ENCODE peak calls at places on chromosomes 16 and 17, in four cellular contexts. One of them, this sample, is unnamed.

GRCh38 chr17:50922739-50923405 is 56.7 kb upstream of the TOB1 start:
- DNase-seq in BE2C: no peak
- DNase-seq in endodermal cell: no peak
- DNase-seq in cardiac muscle cell: no peak
- DNase-seq in this sample: no peak

GRCh38 chr17:48814504-48814903 is 2.5 kb downstream of the TTLL6 start:
- DNase-seq in BE2C: peak
- DNase-seq in endodermal cell: peak
- DNase-seq in cardiac muscle cell: peak
- DNase-seq in this sample: no peak

GRCh38 chr16:1262846-1263221 is 7.0 kb downstream of the TPSD1 start:
- DNase-seq in BE2C: no peak
- DNase-seq in endodermal cell: no peak
- DNase-seq in cardiac muscle cell: no peak
- DNase-seq in this sample: no peak

GRCh38 chr17:80964859-80965580 is 26.6 kb upstream of the CHMP6 start:
- DNase-seq in BE2C: no peak
- DNase-seq in endodermal cell: no peak
- DNase-seq in cardiac muscle cell: no peak
- DNase-seq in this sample: no peak

GRCh38 chr17:80063815-80064585 is 27.6 kb downstream of the CCDC40 start:
- DNase-seq in BE2C: no peak
- DNase-seq in endodermal cell: no peak
- DNase-seq in cardiac muscle cell: peak
- DNase-seq in this sample: no peak

GRCh38 chr16:55968221-55968620 is 93.0 kb upstream of the CES5A start:
- DNase-seq in BE2C: no peak
- DNase-seq in endodermal cell: no peak
- DNase-seq in cardiac muscle cell: no peak
- DNase-seq in this sample: no peak

GRCh38 chr17:4519361-4519788 is 20.7 kb downstream of the SPNS2 start:
- DNase-seq in BE2C: no peak
- DNase-seq in endodermal cell: peak
- DNase-seq in cardiac muscle cell: no peak
- DNase-seq in this sample: no peak

GRCh38 chr16:56525154-56525720 is 5.4 kb upstream of the BBS2 start:
- DNase-seq in BE2C: no peak
- DNase-seq in endodermal cell: no peak
- DNase-seq in cardiac muscle cell: peak
- DNase-seq in this sample: no peak

GRCh38 chr16:82108774-82109173 is 61.2 kb downstream of the MPHOSPH6 start:
- DNase-seq in BE2C: no peak
- DNase-seq in endodermal cell: no peak
- DNase-seq in cardiac muscle cell: no peak
- DNase-seq in this sample: no peak

GRCh38 chr16:79171504-79172240 is 428.9 kb downstream of the MAF start:
- DNase-seq in BE2C: no peak
- DNase-seq in endodermal cell: peak
- DNase-seq in cardiac muscle cell: no peak
- DNase-seq in this sample: peak

GRCh38 chr17:74280093-74280513 is 6.1 kb downstream of the DNAI2 start:
- DNase-seq in BE2C: no peak
- DNase-seq in endodermal cell: no peak
- DNase-seq in cardiac muscle cell: no peak
- DNase-seq in this sample: no peak

GRCh38 chr16:85757341-85757822 is 6.5 kb upstream of the C16orf74 start:
- DNase-seq in BE2C: no peak
- DNase-seq in endodermal cell: no peak
- DNase-seq in cardiac muscle cell: no peak
- DNase-seq in this sample: no peak

GRCh38 chr16:2085669-2086068 is 37.9 kb downstream of the TSC2 start:
- DNase-seq in BE2C: peak
- DNase-seq in endodermal cell: no peak
- DNase-seq in cardiac muscle cell: no peak
- DNase-seq in this sample: peak

GRCh38 chr17:49779730-49780220 is 8.7 kb upstream of the KAT7 start:
- DNase-seq in BE2C: peak
- DNase-seq in endodermal cell: no peak
- DNase-seq in cardiac muscle cell: peak
- DNase-seq in this sample: no peak

GRCh38 chr17:73944366-73944765 is 259.1 kb upstream of the RPL38 start:
- DNase-seq in BE2C: no peak
- DNase-seq in endodermal cell: no peak
- DNase-seq in cardiac muscle cell: no peak
- DNase-seq in this sample: no peak

GRCh38 chr16:89434490-89434889 is 55.9 kb downstream of the ANKRD11 start:
- DNase-seq in BE2C: no peak
- DNase-seq in endodermal cell: no peak
- DNase-seq in cardiac muscle cell: no peak
- DNase-seq in this sample: no peak

GRCh38 chr16:13935408-13935807 is 15.5 kb downstream of the ERCC4 start:
- DNase-seq in BE2C: peak
- DNase-seq in endodermal cell: peak
- DNase-seq in cardiac muscle cell: no peak
- DNase-seq in this sample: no peak

GRCh38 chr16:88810166-88810867 is 1.4 kb downstream of the APRT start:
- DNase-seq in BE2C: no peak
- DNase-seq in endodermal cell: peak
- DNase-seq in cardiac muscle cell: no peak
- DNase-seq in this sample: no peak

GRCh38 chr17:77492446-77493237 is 351.9 kb downstream of the SEC14L1 start:
- DNase-seq in BE2C: no peak
- DNase-seq in endodermal cell: peak
- DNase-seq in cardiac muscle cell: no peak
- DNase-seq in this sample: no peak

GRCh38 chr16:19073344-19073743 is 5.9 kb downstream of the COQ7 start:
- DNase-seq in BE2C: no peak
- DNase-seq in endodermal cell: no peak
- DNase-seq in cardiac muscle cell: no peak
- DNase-seq in this sample: no peak

GRCh38 chr17:17042851-17043667 is 802 bp downstream of the MPRIP start:
- DNase-seq in BE2C: no peak
- DNase-seq in endodermal cell: peak
- DNase-seq in cardiac muscle cell: peak
- DNase-seq in this sample: no peak

GRCh38 chr17:38584350-38584925 is 21.3 kb downstream of the SRCIN1 start:
- DNase-seq in BE2C: peak
- DNase-seq in endodermal cell: peak
- DNase-seq in cardiac muscle cell: peak
- DNase-seq in this sample: peak

GRCh38 chr16:12612598-12613101 is 191.0 kb downstream of the CPPED1 start:
- DNase-seq in BE2C: no peak
- DNase-seq in endodermal cell: no peak
- DNase-seq in cardiac muscle cell: no peak
- DNase-seq in this sample: no peak

GRCh38 chr16:61836804-61837398 is 199.3 kb downstream of the CDH8 start:
- DNase-seq in BE2C: no peak
- DNase-seq in endodermal cell: no peak
- DNase-seq in cardiac muscle cell: no peak
- DNase-seq in this sample: no peak

GRCh38 chr17:74116087-74116717 is 87.3 kb upstream of the RPL38 start:
- DNase-seq in BE2C: no peak
- DNase-seq in endodermal cell: peak
- DNase-seq in cardiac muscle cell: no peak
- DNase-seq in this sample: no peak

GRCh38 chr17:47120521-47121095 is 68.5 kb downstream of the CDC27 start:
- DNase-seq in BE2C: no peak
- DNase-seq in endodermal cell: no peak
- DNase-seq in cardiac muscle cell: no peak
- DNase-seq in this sample: no peak

GRCh38 chr17:80195671-80196529 is 24.2 kb downstream of the SGSH start:
- DNase-seq in BE2C: no peak
- DNase-seq in endodermal cell: peak
- DNase-seq in cardiac muscle cell: no peak
- DNase-seq in this sample: no peak

GRCh38 chr16:15498427-15499175 is 64.2 kb downstream of the BMERB1 start:
- DNase-seq in BE2C: no peak
- DNase-seq in endodermal cell: no peak
- DNase-seq in cardiac muscle cell: peak
- DNase-seq in this sample: no peak

GRCh38 chr17:4555863-4556646 is 871 bp upstream of the MYBBP1A start:
- DNase-seq in BE2C: no peak
- DNase-seq in endodermal cell: no peak
- DNase-seq in cardiac muscle cell: no peak
- DNase-seq in this sample: no peak

GRCh38 chr17:34386343-34386924 is 23.4 kb upstream of the CCL1 start:
- DNase-seq in BE2C: no peak
- DNase-seq in endodermal cell: peak
- DNase-seq in cardiac muscle cell: no peak
- DNase-seq in this sample: no peak

GRCh38 chr17:57597531-57598453 is 147.3 kb downstream of the CCDC182 start:
- DNase-seq in BE2C: peak
- DNase-seq in endodermal cell: peak
- DNase-seq in cardiac muscle cell: peak
- DNase-seq in this sample: peak

GRCh38 chr16:87921236-87921773 is 15.0 kb downstream of the CA5A start:
- DNase-seq in BE2C: peak
- DNase-seq in endodermal cell: no peak
- DNase-seq in cardiac muscle cell: no peak
- DNase-seq in this sample: no peak

GRCh38 chr17:56850591-56850990 is 16.6 kb downstream of the DGKE start:
- DNase-seq in BE2C: no peak
- DNase-seq in endodermal cell: no peak
- DNase-seq in cardiac muscle cell: no peak
- DNase-seq in this sample: no peak

GRCh38 chr16:68345958-68346635 is 35.3 kb downstream of the PRMT7 start:
- DNase-seq in BE2C: no peak
- DNase-seq in endodermal cell: no peak
- DNase-seq in cardiac muscle cell: no peak
- DNase-seq in this sample: no peak

GRCh38 chr16:68347605-68348004 is 36.8 kb downstream of the PRMT7 start:
- DNase-seq in BE2C: no peak
- DNase-seq in endodermal cell: no peak
- DNase-seq in cardiac muscle cell: no peak
- DNase-seq in this sample: no peak

GRCh38 chr16:68346892-68347480 is 36.2 kb downstream of the PRMT7 start:
- DNase-seq in BE2C: no peak
- DNase-seq in endodermal cell: no peak
- DNase-seq in cardiac muscle cell: no peak
- DNase-seq in this sample: no peak

GRCh38 chr16:68344252-68344651 is 33.4 kb downstream of the PRMT7 start:
- DNase-seq in BE2C: no peak
- DNase-seq in endodermal cell: no peak
- DNase-seq in cardiac muscle cell: no peak
- DNase-seq in this sample: no peak

DNA sequence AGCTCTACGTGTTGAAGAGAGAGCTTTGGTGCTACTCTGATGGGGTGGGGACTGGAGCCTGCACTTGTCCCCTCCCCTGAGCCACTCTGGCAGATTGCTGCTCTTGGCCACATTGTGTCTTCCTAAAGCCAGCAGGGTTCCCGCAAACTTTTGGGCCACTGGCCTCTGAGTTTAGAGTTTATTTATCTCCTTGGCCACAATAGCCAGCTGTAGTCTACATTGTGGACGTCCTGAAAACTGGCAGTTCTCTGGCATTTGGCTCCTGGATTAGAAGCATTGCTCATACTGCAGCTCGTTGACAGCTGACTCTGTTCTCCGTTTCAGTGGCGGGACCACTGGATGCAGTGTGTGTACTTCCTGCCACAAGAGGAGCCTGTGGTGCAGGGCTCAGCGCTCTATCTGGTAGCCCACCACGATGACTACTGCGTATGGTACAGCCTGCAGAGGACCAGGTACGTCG is 34.6 kb downstream of the PRMT7 start:
- DNase-seq in BE2C: no peak
- DNase-seq in endodermal cell: no peak
- DNase-seq in cardiac muscle cell: no peak
- DNase-seq in this sample: no peak
- H3K4me3 ChIP-seq in BE2C: no peak
- H3K4me3 ChIP-seq in endodermal cell: no peak
- H3K4me3 ChIP-seq in cardiac muscle cell: no peak
- H3K4me3 ChIP-seq in this sample: no peak

GRCh38 chr16:77599793-77600415 is 122.4 kb upstream of the NUDT7 start:
- DNase-seq in BE2C: peak
- DNase-seq in endodermal cell: peak
- DNase-seq in cardiac muscle cell: peak
- DNase-seq in this sample: no peak
- TF ChIP-seq CTCF in BE2C: peak
- TF ChIP-seq CTCF in endodermal cell: peak
- TF ChIP-seq CTCF in cardiac muscle cell: peak
- TF ChIP-seq CTCF in this sample: peak

GRCh38 chr16:46629331-46629843 is 8.2 kb upstream of the SHCBP1 start:
- DNase-seq in BE2C: peak
- DNase-seq in endodermal cell: peak
- DNase-seq in cardiac muscle cell: peak
- DNase-seq in this sample: peak
- H3K4me3 ChIP-seq in BE2C: peak
- H3K4me3 ChIP-seq in endodermal cell: no peak
- H3K4me3 ChIP-seq in cardiac muscle cell: no peak
- H3K4me3 ChIP-seq in this sample: no peak

GRCh38 chr17:75975757-75976174 is 3.2 kb downstream of the ACOX1 start:
- DNase-seq in BE2C: no peak
- DNase-seq in endodermal cell: no peak
- DNase-seq in cardiac muscle cell: no peak
- DNase-seq in this sample: no peak
- TF ChIP-seq CTCF in BE2C: no peak
- TF ChIP-seq CTCF in endodermal cell: no peak
- TF ChIP-seq CTCF in cardiac muscle cell: no peak
- TF ChIP-seq CTCF in this sample: no peak

DNA sequence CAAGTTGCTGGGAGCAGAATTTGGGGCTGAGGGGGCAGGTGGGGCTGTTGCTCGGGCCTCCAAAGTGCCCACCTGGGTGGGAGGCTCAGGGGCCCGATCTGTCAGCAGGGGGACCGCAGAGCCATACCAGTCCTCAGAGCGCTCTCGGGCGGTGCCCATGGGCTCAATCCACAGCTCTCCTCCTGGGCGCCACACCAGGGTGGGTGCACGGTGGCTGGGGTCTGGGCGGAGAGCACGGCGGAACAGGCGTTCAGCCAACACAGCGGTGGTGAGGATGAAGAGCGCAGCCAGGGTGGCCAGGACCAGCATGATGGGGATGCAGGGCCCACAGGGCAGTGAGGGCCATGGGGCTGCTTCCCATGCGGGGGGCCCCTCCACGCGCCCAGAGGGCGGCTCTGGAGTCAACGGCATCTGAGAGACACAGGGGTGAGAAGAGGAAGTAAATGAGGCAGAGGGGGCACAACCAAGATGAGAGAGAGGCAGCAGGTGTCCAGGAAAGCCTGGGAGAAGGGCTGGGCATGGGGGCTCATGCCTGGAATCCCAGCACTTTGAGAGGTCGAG is 1.2 kb downstream of the C16orf54 start:
- DNase-seq in BE2C: no peak
- DNase-seq in endodermal cell: no peak
- DNase-seq in cardiac muscle cell: no peak
- DNase-seq in this sample: no peak
- H3K4me3 ChIP-seq in BE2C: no peak
- H3K4me3 ChIP-seq in endodermal cell: no peak
- H3K4me3 ChIP-seq in cardiac muscle cell: no peak
- H3K4me3 ChIP-seq in this sample: no peak

DNA sequence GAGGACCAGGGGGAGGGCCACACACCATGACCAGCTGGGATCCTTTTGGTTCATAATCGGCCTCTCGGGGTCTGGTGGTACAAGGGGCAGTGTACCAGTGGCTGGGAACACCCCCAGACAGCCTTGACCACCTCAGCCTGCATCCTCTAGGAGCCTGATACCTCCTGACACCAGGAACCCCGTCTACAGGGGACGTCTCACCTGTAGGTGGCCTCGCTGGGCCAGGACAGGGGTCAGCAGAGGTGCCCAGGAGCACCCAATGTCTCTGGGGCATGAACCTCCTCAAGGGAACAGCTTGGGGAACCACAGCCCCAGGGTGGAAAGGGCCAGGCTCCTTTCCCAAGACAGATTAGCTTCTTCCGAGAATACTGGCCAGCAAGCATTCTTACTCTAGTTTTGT is 2.5 kb upstream of the METRNL start:
- DNase-seq in BE2C: no peak
- DNase-seq in endodermal cell: peak
- DNase-seq in cardiac muscle cell: no peak
- DNase-seq in this sample: no peak
- TF ChIP-seq CTCF in BE2C: peak
- TF ChIP-seq CTCF in endodermal cell: peak
- TF ChIP-seq CTCF in cardiac muscle cell: no peak
- TF ChIP-seq CTCF in this sample: peak